ENCODE peak calls at places on chromosomes 5 and 9, in seven cellular contexts. Z, H, T, I, R, A and W are unnamed samples.

GRCh38 chr9:22047596-22047995 is 38.5 kb upstream of the CDKN2B start:
- DNase-seq in Z (no peak), H (no peak), T (no peak), I (no peak), R (no peak), A (no peak), W (no peak)

GRCh38 chr9:847505-847904 is 6.0 kb downstream of the DMRT1 start:
- DNase-seq in Z (no peak), H (no peak), T (no peak), I (no peak), R (no peak), A (no peak), W (no peak)

GRCh38 chr5:102911973-102912372 is 156.9 kb downstream of the PAM start:
- DNase-seq in Z (no peak), H (peak; percentile 29), T (no peak), I (no peak), R (no peak), A (peak; percentile 30), W (no peak)

GRCh38 chr5:9533096-9533495 is 12.8 kb downstream of the SEMA5A start:
- DNase-seq in Z (no peak), H (peak; percentile 53), T (no peak), I (no peak), R (no peak), A (no peak), W (no peak)

GRCh38 chr5:78805-79149 is 13.2 kb upstream of the PLEKHG4B start:
- DNase-seq in Z (no peak), H (no peak), T (no peak), I (no peak), R (no peak), A (no peak), W (no peak)

GRCh38 chr5:95746194-95746593 is 15.1 kb downstream of the RHOBTB3 start:
- DNase-seq in Z (no peak), H (no peak), T (no peak), I (no peak), R (no peak), A (no peak), W (no peak)

GRCh38 chr5:14309864-14310531 is 166.9 kb downstream of the TRIO start:
- DNase-seq in Z (no peak), H (no peak), T (no peak), I (no peak), R (no peak), A (no peak), W (no peak)

GRCh38 chr5:66645039-66645438 is 48.8 kb downstream of the MAST4 start:
- DNase-seq in Z (no peak), H (no peak), T (no peak), I (no peak), R (no peak), A (no peak), W (no peak)

GRCh38 chr5:154356256-154356655 is 89.5 kb upstream of the SAP30L start:
- DNase-seq in Z (no peak), H (no peak), T (no peak), I (no peak), R (no peak), A (peak; percentile 83), W (no peak)

GRCh38 chr9:94812343-94812742 is 85.8 kb downstream of the AOPEP start:
- DNase-seq in Z (peak; percentile 57), H (peak; percentile 60), T (no peak), I (no peak), R (no peak), A (peak; percentile 78), W (no peak)

GRCh38 chr9:134648701-134649525 is 7.3 kb downstream of the COL5A1 start:
- DNase-seq in Z (peak; percentile 76), H (no peak), T (no peak), I (no peak), R (no peak), A (peak; percentile 72), W (no peak)

GRCh38 chr5:150209020-150209635 is 19.3 kb downstream of the SLC6A7 start:
- DNase-seq in Z (no peak), H (no peak), T (no peak), I (peak; percentile 80), R (no peak), A (peak; percentile 45), W (no peak)

GRCh38 chr9:17063535-17064135 is 71.2 kb upstream of the CNTLN start:
- DNase-seq in Z (no peak), H (peak; percentile 36), T (peak; percentile 61), I (no peak), R (peak; percentile 12), A (peak; percentile 64), W (no peak)

GRCh38 chr9:128317629-128318028 is 4.6 kb downstream of the TRUB2 start:
- DNase-seq in Z (no peak), H (no peak), T (no peak), I (no peak), R (peak; percentile 43), A (no peak), W (no peak)